ENCODE peak calls at places on chromosomes 1 and 21, in five cellular contexts. X is hepatocyte, S is left lung, Z is sigmoid colon, L is lower lobe of right lung. B is an unnamed sample. For H3K9me3, the result is how much of the 10 kb centered on the place peaks cover.

GRCh38 chr1:8925406-8925805 is 20.3 kb upstream of the CA6 start:
- DNase-seq in L (no peak), S (no peak), X (no peak), Z (no peak), B (no peak)

GRCh38 chr1:233183226-233184020 is 112.1 kb downstream of the PCNX2 start:
- DNase-seq in L (no peak), Z (no peak), S (no peak), X (no peak), B (no peak)

GRCh38 chr1:228215663-228216116 is 7.8 kb downstream of the OBSCN start:
- DNase-seq in S (no peak), Z (no peak), L (no peak), X (no peak), B (no peak)

GRCh38 chr1:205013683-205014367 is 29.2 kb upstream of the CNTN2 start:
- DNase-seq in X (peak), S (no peak), L (no peak), Z (peak), B (peak)

GRCh38 chr1:1239247-1239623 is 7.2 kb downstream of the B3GALT6 start:
- DNase-seq in L (no peak), Z (no peak), S (no peak), X (no peak), B (no peak)

GRCh38 chr1:233151850-233152249 is 143.7 kb downstream of the PCNX2 start:
- DNase-seq in L (no peak), X (no peak), Z (no peak), S (no peak), B (no peak)

GRCh38 chr1:95221306-95221705 is 12.7 kb upstream of the RWDD3 start:
- DNase-seq in Z (no peak), X (no peak), S (no peak), L (no peak), B (no peak)

GRCh38 chr1:37031871-37032270 is 2.4 kb downstream of the GRIK3 start:
- DNase-seq in X (no peak), S (no peak), L (no peak), Z (no peak), B (no peak)

GRCh38 chr1:202189919-202190715 is 3.5 kb upstream of the LGR6 start:
- DNase-seq in X (peak), L (no peak), Z (no peak), S (no peak), B (no peak)

GRCh38 chr1:159900086-159900680 is at the start of gene CFAP45:
- DNase-seq in L (peak), X (peak), Z (peak), S (peak), B (peak)

DNA sequence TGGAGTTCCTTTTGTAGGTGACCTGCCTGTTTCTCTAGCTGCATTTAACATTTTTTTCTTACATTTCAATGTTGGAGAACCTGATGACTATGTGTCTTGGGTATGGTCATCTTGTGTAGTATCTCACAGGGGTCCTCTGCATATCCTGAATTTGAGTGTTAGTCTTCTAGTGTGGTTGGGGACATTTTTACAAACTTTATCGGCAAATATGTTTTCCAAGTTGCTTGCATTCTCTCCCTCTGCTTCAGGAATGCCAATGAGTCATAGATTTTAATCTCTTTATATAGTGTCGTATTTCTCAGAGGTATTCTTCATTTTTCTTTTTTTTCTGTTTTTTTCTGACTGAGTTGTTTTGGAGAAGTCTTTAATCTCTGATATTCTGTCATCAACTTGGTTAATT is 684.0 kb downstream of the NCAM2 start:
- DNase-seq in L (no peak), X (no peak), S (no peak), Z (no peak), B (no peak)
- H3K9me3 ChIP-seq in L (under half), X (under half), S (under half), Z (under half), B (under half)

GRCh38 chr1:171730052-171730451 is 11.8 kb downstream of the VAMP4 start:
- DNase-seq in X (no peak), S (no peak), L (no peak), Z (no peak), B (no peak)
- H3K9me3 ChIP-seq in X (under half), S (under half), L (under half), Z (under half), B (under half)

DNA sequence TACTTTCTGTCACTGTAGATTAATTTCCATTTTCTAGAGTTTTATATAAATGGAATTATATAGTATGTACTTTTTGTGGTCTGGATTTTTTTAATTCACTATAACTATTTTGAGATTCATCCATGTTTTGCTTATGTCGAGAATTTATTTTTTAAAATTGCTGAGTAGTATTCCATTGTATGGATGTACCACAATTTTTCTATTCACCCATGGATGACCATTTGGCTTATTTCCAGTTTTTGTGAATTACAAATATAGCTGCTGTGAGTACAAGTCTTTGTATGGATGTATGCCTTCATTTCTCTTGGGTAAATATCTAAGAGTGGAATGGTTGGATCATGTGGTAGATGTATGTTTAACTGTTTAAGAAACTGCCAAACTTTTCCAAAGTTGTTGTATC is 3.7 kb upstream of the THEM4 start:
- DNase-seq in S (no peak), L (no peak), X (no peak), Z (no peak), B (no peak)
- H3K9me3 ChIP-seq in S (under half), L (under half), X (under half), Z (under half), B (under half)

DNA sequence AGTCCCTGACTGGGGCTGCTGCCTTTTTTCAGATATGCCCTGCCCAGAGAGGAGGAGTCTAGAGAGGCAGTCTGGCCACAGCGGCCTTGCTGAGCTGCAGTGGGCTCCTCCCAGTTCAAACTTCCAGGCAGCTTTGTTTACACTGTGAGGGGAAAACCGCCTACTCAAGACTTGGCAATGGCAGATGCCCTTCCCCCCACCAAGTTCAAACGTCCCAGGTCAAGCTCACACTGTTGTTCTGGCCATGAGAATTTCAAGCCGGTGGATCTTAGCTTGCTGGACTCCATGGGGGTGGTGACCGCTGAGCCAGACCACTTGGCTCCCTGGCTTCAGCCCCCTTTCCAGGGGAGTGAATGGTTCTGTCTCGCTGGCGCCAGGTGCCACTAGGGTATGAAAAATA is 18.3 kb upstream of the C1orf53 start:
- DNase-seq in S (peak), X (peak), L (no peak), Z (no peak), B (no peak)
- H3K9me3 ChIP-seq in S (under half), X (under half), L (under half), Z (under half), B (under half)

GRCh38 chr1:221779771-221780170 is 37.9 kb upstream of the DUSP10 start:
- DNase-seq in L (no peak), Z (no peak), S (no peak), X (no peak), B (no peak)

GRCh38 chr1:221776495-221777413 is 34.9 kb upstream of the DUSP10 start:
- DNase-seq in S (no peak), Z (no peak), X (no peak), L (no peak), B (no peak)

GRCh38 chr1:221778535-221779142 is 36.8 kb upstream of the DUSP10 start:
- DNase-seq in Z (no peak), S (peak), L (peak), X (no peak), B (peak)

GRCh38 chr1:221778125-221778524 is 36.2 kb upstream of the DUSP10 start:
- DNase-seq in S (no peak), L (no peak), Z (no peak), X (no peak), B (no peak)

GRCh38 chr1:221777434-221778072 is 35.7 kb upstream of the DUSP10 start:
- DNase-seq in S (no peak), Z (no peak), X (no peak), L (no peak), B (peak)
- H3K9me3 ChIP-seq in S (under half), Z (under half), X (under half), L (under half), B (under half)